ENCODE peak calls at places on chromosomes 1 and 21, in six cellular contexts. X is HCT116, Q is A549, R is GM23338, P is K562, T is GM12878. B is an unnamed sample.

GRCh38 chr1:64516803-64517568 is 47.1 kb downstream of the CACHD1 start:
- DNase-seq in X (no peak), Q (no peak), R (peak), P (no peak), T (no peak), B (no peak)

GRCh38 chr1:220045356-220046051 is 801 bp downstream of the EPRS1 start:
- DNase-seq in X (no peak), Q (peak), R (no peak), P (peak), T (no peak), B (peak)

GRCh38 chr1:81345110-81345509 is 455.6 kb upstream of the ADGRL2 start:
- DNase-seq in X (no peak), Q (no peak), R (no peak), P (no peak), T (no peak), B (no peak)

GRCh38 chr1:6991271-6991670 is 206.0 kb downstream of the CAMTA1 start:
- DNase-seq in X (peak), Q (peak), R (no peak), P (no peak), T (no peak), B (peak)

GRCh38 chr1:216458807-216459206 is 35.6 kb upstream of the USH2A start:
- DNase-seq in X (no peak), Q (no peak), R (no peak), P (no peak), T (no peak), B (no peak)

GRCh38 chr1:54558434-54559030 is 10.5 kb downstream of the ACOT11 start:
- DNase-seq in X (no peak), Q (no peak), R (no peak), P (no peak), T (no peak), B (no peak)

GRCh38 chr1:21268281-21269239 is 21.7 kb downstream of the ECE1 start:
- DNase-seq in X (no peak), Q (no peak), R (no peak), P (no peak), T (no peak), B (no peak)

GRCh38 chr1:39266269-39266668 is 61.8 kb downstream of the MACF1 start:
- DNase-seq in X (peak), Q (no peak), R (peak), P (no peak), T (no peak), B (no peak)

GRCh38 chr1:40078512-40079333 is 18.3 kb downstream of the PPT1 start:
- DNase-seq in X (peak), Q (peak), R (peak), P (peak), T (no peak), B (no peak)

GRCh38 chr1:7621334-7622219 is 149.5 kb upstream of the VAMP3 start:
- DNase-seq in X (no peak), Q (no peak), R (no peak), P (no peak), T (no peak), B (no peak)

GRCh38 chr1:212437179-212437798 is 4.6 kb downstream of the NENF start:
- DNase-seq in X (no peak), Q (no peak), R (no peak), P (peak), T (no peak), B (no peak)

GRCh38 chr21:26845066-26845749 is at the start of gene ADAMTS1:
- DNase-seq in X (no peak), Q (no peak), R (peak), P (no peak), T (no peak), B (no peak)

GRCh38 chr1:43525995-43526394 is 4.7 kb upstream of the PTPRF start:
- DNase-seq in X (peak), Q (peak), R (no peak), P (no peak), T (no peak), B (peak)

GRCh38 chr21:38721055-38721454 is 84.7 kb upstream of the ETS2 start:
- DNase-seq in X (no peak), Q (no peak), R (peak), P (no peak), T (no peak), B (no peak)

GRCh38 chr1:241081473-241081872 is 275.5 kb downstream of the RGS7 start:
- DNase-seq in X (no peak), Q (no peak), R (no peak), P (no peak), T (no peak), B (no peak)

GRCh38 chr1:229027622-229028182 is 243.2 kb upstream of the RAB4A start:
- DNase-seq in X (no peak), Q (no peak), R (peak), P (no peak), T (no peak), B (no peak)

GRCh38 chr1:102941364-102941947 is 166.9 kb downstream of the COL11A1 start:
- DNase-seq in X (no peak), Q (no peak), R (peak), P (no peak), T (no peak), B (no peak)

GRCh38 chr1:12502300-12503109 is 115.5 kb downstream of the DHRS3 start:
- DNase-seq in X (no peak), Q (no peak), R (no peak), P (no peak), T (no peak), B (no peak)

GRCh38 chr1:196527941-196528340 is 80.3 kb downstream of the KCNT2 start:
- DNase-seq in X (no peak), Q (no peak), R (no peak), P (no peak), T (no peak), B (no peak)

GRCh38 chr1:209850342-209850979 is 22.7 kb downstream of the UTP25 start:
- DNase-seq in X (peak), Q (peak), R (peak), P (peak), T (no peak), B (no peak)

GRCh38 chr1:221182791-221183533 is 303.7 kb downstream of the HLX start:
- DNase-seq in X (no peak), Q (no peak), R (no peak), P (peak), T (no peak), B (no peak)

GRCh38 chr1:86913399-86913895 is 479 bp downstream of the SELENOF start:
- DNase-seq in X (no peak), Q (no peak), R (peak), P (peak), T (peak), B (no peak)

GRCh38 chr1:220487297-220487820 is 40.6 kb upstream of the MARK1 start:
- DNase-seq in X (peak), Q (no peak), R (peak), P (no peak), T (no peak), B (no peak)

GRCh38 chr1:166838766-166839599 is at the start of gene POGK:
- DNase-seq in X (peak), Q (peak), R (peak), P (peak), T (peak), B (peak)

GRCh38 chr1:87117761-87118160 is 203.3 kb downstream of the HS2ST1 start:
- DNase-seq in X (no peak), Q (no peak), R (no peak), P (no peak), T (no peak), B (no peak)

GRCh38 chr1:17875171-17875881 is 120.2 kb downstream of the ACTL8 start:
- DNase-seq in X (no peak), Q (no peak), R (no peak), P (no peak), T (no peak), B (no peak)

GRCh38 chr1:94044290-94044790 is 76.6 kb downstream of the ABCA4 start:
- DNase-seq in X (no peak), Q (no peak), R (no peak), P (no peak), T (no peak), B (no peak)

GRCh38 chr1:43383449-43383848 is 6.2 kb downstream of the MED8 start:
- DNase-seq in X (no peak), Q (no peak), R (no peak), P (no peak), T (no peak), B (no peak)

GRCh38 chr1:155236451-155236850 is 18.8 kb downstream of the ENTREP3 start:
- DNase-seq in X (no peak), Q (no peak), R (no peak), P (no peak), T (no peak), B (no peak)

GRCh38 chr1:160455153-160455517 is 54.8 kb downstream of the VANGL2 start:
- DNase-seq in X (no peak), Q (no peak), R (no peak), P (no peak), T (no peak), B (no peak)

GRCh38 chr1:78483903-78484302 is 6.9 kb upstream of the PTGFR start:
- DNase-seq in X (no peak), Q (no peak), R (peak), P (no peak), T (no peak), B (no peak)

GRCh38 chr1:59126361-59126760 is 170.5 kb upstream of the FGGY start:
- DNase-seq in X (no peak), Q (no peak), R (no peak), P (no peak), T (no peak), B (no peak)

GRCh38 chr1:98662354-98662665 is 789 bp downstream of the SNX7 start:
- DNase-seq in X (no peak), Q (peak), R (no peak), P (no peak), T (no peak), B (no peak)

GRCh38 chr1:15740833-15741182 is 1.5 kb upstream of the TMEM82 start:
- DNase-seq in X (no peak), Q (no peak), R (no peak), P (no peak), T (no peak), B (no peak)

GRCh38 chr1:87294633-87295032 is 34.0 kb upstream of the LMO4 start:
- DNase-seq in X (no peak), Q (no peak), R (no peak), P (no peak), T (no peak), B (no peak)

GRCh38 chr1:1461721-1462317 is 9.7 kb upstream of the ATAD3B start:
- DNase-seq in X (no peak), Q (no peak), R (no peak), P (no peak), T (no peak), B (no peak)

GRCh38 chr1:59601032-59601431 is 213.7 kb upstream of the HOOK1 start:
- DNase-seq in X (no peak), Q (no peak), R (peak), P (no peak), T (no peak), B (no peak)

DNA sequence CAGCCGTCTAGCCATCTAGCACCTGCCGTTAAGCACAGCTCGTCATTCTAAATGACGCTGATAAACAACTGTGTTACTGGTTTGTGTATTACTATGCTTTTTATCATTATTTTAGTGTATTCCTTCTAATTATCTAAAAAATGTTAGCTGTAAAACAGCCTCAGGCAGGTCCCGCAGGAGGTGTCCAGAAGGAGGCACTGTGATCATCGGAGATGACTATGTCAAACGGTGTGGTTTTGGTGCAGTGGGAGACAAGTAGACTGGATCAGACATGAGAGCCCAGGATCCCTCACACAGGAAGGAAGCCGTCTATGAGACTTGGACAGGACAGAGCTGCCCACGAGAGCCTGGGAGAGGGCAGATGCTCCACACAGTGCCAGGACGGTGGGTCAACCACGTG is 55.3 kb upstream of the COL6A1 start:
- DNase-seq in X (no peak), Q (no peak), R (peak), P (no peak), T (no peak), B (no peak)
- TF ChIP-seq CTCF in X (no peak), Q (no peak), R (peak), P (no peak), T (no peak), B (no peak)

DNA sequence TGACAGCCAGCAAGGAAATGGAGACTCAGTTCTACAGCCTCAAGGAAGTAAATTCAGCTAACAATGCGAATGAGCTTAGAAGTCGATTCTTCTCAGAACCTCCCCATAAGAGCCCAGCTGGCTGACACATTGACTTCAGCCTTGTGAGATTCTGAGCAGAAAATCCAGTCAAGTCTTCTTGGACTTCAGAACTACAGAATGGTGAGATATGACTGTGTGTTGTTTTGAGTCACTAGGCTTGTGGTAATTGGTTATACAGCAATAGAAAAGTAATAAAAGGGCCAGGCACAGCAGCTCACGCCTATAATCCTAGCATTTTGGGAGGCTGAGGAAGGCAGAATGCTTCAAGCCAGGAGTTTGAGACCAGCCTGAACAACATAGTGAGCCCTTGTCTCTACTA is 161.8 kb upstream of the IVNS1ABP start:
- DNase-seq in X (no peak), Q (no peak), R (no peak), P (no peak), T (no peak), B (no peak)
- TF ChIP-seq REST in X (no peak), Q (no peak), R (no peak), P (no peak), T (no peak), B (no peak)

GRCh38 chr1:202125611-202126010 is 2.9 kb downstream of the GPR37L1 start:
- DNase-seq in X (no peak), Q (no peak), R (no peak), P (no peak), T (no peak), B (no peak)

GRCh38 chr1:202124107-202124506 is 1.4 kb downstream of the GPR37L1 start:
- DNase-seq in X (no peak), Q (no peak), R (no peak), P (no peak), T (no peak), B (no peak)

GRCh38 chr1:202123336-202123813 is 658 bp downstream of the GPR37L1 start:
- DNase-seq in X (no peak), Q (no peak), R (no peak), P (no peak), T (no peak), B (no peak)

GRCh38 chr1:202121006-202121405 is 1.7 kb upstream of the GPR37L1 start:
- DNase-seq in X (no peak), Q (no peak), R (no peak), P (no peak), T (no peak), B (no peak)

DNA sequence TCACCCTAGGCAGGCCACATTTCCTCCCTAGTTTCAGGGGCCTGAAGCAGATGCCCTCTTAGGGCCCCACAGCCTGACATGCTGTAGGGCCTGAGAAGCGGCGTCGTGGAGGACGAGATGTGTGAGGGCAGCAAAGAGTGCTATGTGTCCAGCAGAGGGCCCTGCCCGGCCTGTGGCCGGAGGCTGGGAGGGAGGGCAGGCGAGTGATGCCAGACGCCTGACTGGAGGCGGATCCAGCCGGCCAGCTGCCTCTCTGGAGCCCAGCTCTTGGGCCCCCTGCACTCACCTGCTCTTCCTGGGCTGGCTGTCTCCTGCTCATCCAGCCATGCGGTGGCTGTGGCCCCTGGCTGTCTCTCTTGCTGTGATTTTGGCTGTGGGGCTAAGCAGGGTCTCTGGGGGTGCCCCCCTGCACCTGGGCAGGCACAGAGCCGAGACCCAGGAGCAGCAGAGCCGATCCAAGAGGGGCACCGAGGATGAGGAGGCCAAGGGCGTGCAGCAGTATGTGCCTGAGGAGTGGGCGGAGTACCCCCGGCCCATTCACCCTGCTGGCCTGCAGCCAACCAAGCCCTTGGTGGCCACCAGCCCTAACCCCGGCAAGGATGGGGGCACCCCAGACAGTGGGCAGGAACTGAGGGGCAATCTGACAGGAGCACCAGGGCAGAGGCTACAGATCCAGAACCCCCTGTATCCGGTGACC is at the start of gene GPR37L1:
- DNase-seq in X (no peak), Q (peak), R (peak), P (peak), T (no peak), B (no peak)
- TF ChIP-seq CTCF in X (peak), Q (peak), R (peak), P (peak), T (no peak), B (peak)

GRCh38 chr1:55716151-55716550 is 501.0 kb upstream of the USP24 start:
- DNase-seq in X (no peak), Q (no peak), R (no peak), P (no peak), T (no peak), B (no peak)

GRCh38 chr1:55718758-55719671 is 503.9 kb upstream of the USP24 start:
- DNase-seq in X (no peak), Q (peak), R (peak), P (no peak), T (no peak), B (no peak)

GRCh38 chr1:55717111-55717510 is 501.9 kb upstream of the USP24 start:
- DNase-seq in X (no peak), Q (no peak), R (no peak), P (no peak), T (no peak), B (no peak)

GRCh38 chr1:55714230-55714629 is 499.1 kb upstream of the USP24 start:
- DNase-seq in X (no peak), Q (no peak), R (no peak), P (no peak), T (no peak), B (no peak)

GRCh38 chr1:55716610-55717009 is 501.4 kb upstream of the USP24 start:
- DNase-seq in X (no peak), Q (no peak), R (no peak), P (no peak), T (no peak), B (no peak)
- TF ChIP-seq REST in X (no peak), Q (no peak), R (no peak), P (no peak), T (no peak), B (no peak)

DNA sequence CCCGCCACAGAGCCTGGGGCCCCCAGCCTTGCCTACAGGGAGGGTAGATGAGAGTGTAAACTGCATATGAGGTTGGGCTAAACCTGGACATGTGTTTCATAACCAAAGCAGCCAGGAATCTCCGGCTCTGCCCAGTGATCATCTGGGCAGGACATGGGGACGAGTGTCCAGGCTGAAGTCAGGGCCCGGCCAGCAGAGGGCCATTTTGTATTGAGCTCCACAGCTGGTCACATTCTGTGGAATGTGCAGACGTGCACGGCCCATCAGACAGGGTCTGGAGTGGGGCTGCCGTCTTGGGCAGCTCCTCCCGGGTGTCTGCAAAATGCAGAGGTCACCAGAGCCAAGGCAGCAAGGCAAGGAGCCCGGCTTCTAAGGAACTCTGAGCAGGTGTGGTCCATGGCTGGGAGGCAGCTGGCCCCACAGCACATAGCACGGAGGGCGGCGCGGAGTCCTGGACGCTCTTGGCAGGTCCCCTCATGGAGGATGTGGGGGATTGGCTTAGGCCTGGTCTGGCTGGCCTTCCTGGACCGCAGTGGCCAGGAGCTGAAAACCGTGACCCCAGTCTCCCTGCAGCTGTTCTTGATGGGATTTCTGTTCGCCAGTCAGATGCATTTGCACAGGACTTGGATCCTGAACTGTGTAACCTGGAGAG is 6.3 kb downstream of the LRRC3 start:
- DNase-seq in X (no peak), Q (no peak), R (no peak), P (peak), T (no peak), B (no peak)
- TF ChIP-seq CTCF in X (no peak), Q (no peak), R (no peak), P (no peak), T (no peak), B (peak)

GRCh38 chr1:51607676-51608075 is 9.2 kb upstream of the OSBPL9 start:
- DNase-seq in X (no peak), Q (no peak), R (no peak), P (no peak), T (no peak), B (no peak)
- TF ChIP-seq REST in X (no peak), Q (no peak), R (no peak), P (no peak), T (no peak), B (no peak)